ENCODE peak calls at places on chromosomes 5 and 9, in four cellular contexts. K is cardiac fibroblast, B is cerebellar nuclear complex, F is left cardiac atrium. W is an unnamed sample.

GRCh38 chr5:83957188-83957587 is 236.5 kb upstream of the HAPLN1 start:
- DNase-seq in K (no peak), B (no peak), F (no peak), W (peak; percentile 78)

GRCh38 chr5:153469423-153469822 is 21.0 kb upstream of the GRIA1 start:
- DNase-seq in K (no peak), B (no peak), F (no peak), W (no peak)

GRCh38 chr5:122415481-122416120 is 103.6 kb downstream of the SNCAIP start:
- DNase-seq in K (peak; percentile 84), B (peak; percentile 76), F (peak; percentile 46), W (peak; percentile 71)

GRCh38 chr9:21576331-21577189 is 94.4 kb upstream of the IFNE start:
- DNase-seq in K (peak; percentile 93), B (no peak), F (peak; percentile 24), W (peak; percentile 96)

GRCh38 chr5:2538169-2538568 is 213.3 kb downstream of the IRX2 start:
- DNase-seq in K (no peak), B (no peak), F (no peak), W (no peak)

GRCh38 chr5:172283020-172283861 is at the start of gene UBTD2:
- DNase-seq in K (peak; percentile 85), B (no peak), F (peak; percentile 86), W (peak; percentile 78)

GRCh38 chr5:62486672-62487071 is 74.1 kb downstream of the IPO11 start:
- DNase-seq in K (no peak), B (no peak), F (no peak), W (peak; percentile 58)

GRCh38 chr9:35826071-35826701 is 2.3 kb downstream of the FAM221B start:
- DNase-seq in K (peak; percentile 82), B (no peak), F (peak; percentile 40), W (peak; percentile 72)

GRCh38 chr5:179614745-179615144 is 8.7 kb downstream of the HNRNPH1 start:
- DNase-seq in K (no peak), B (no peak), F (no peak), W (no peak)

GRCh38 chr9:6829027-6829426 is 71.3 kb downstream of the KDM4C start:
- DNase-seq in K (no peak), B (no peak), F (no peak), W (peak; percentile 20)

GRCh38 chr5:13976867-13977479 is 32.5 kb upstream of the DNAH5 start:
- DNase-seq in K (peak; percentile 48), B (no peak), F (no peak), W (peak; percentile 52)

GRCh38 chr5:78610163-78610583 is 38.4 kb downstream of the LHFPL2 start:
- DNase-seq in K (peak; percentile 88), B (no peak), F (peak; percentile 50), W (peak; percentile 56)

GRCh38 chr5:41334758-41335157 is 121.4 kb upstream of the C6 start:
- DNase-seq in K (peak; percentile 60), B (no peak), F (peak; percentile 24), W (no peak)

GRCh38 chr5:42912184-42912766 is 100.6 kb upstream of the SELENOP start:
- DNase-seq in K (peak; percentile 77), B (no peak), F (no peak), W (peak; percentile 46)

GRCh38 chr5:132269635-132270344 is 12.3 kb downstream of the PDLIM4 start:
- DNase-seq in K (no peak), B (no peak), F (no peak), W (no peak)

GRCh38 chr5:28009526-28010025 is 971.2 kb upstream of the CDH9 start:
- DNase-seq in K (no peak), B (no peak), F (no peak), W (no peak)

GRCh38 chr5:150624334-150625163 is 15.9 kb upstream of the SYNPO start:
- DNase-seq in K (peak; percentile 58), B (no peak), F (peak; percentile 71), W (no peak)

GRCh38 chr5:130400091-130400490 is 495.8 kb downstream of the CHSY3 start:
- DNase-seq in K (peak; percentile 76), B (no peak), F (no peak), W (peak; percentile 60)

GRCh38 chr9:69516353-69517322 is 155.5 kb downstream of the APBA1 start:
- DNase-seq in K (no peak), B (no peak), F (no peak), W (no peak)

GRCh38 chr5:38347896-38348295 is 89.5 kb downstream of the EGFLAM start:
- DNase-seq in K (no peak), B (no peak), F (no peak), W (peak; percentile 17)

GRCh38 chr5:115321309-115321708 is 24.9 kb upstream of the CCDC112 start:
- DNase-seq in K (no peak), B (no peak), F (no peak), W (peak; percentile 68)

GRCh38 chr5:107997338-107997979 is 326.7 kb upstream of the EFNA5 start:
- DNase-seq in K (no peak), B (no peak), F (no peak), W (peak; percentile 66)

GRCh38 chr5:74017786-74018211 is 391.8 kb downstream of the ARHGEF28 start:
- DNase-seq in K (peak; percentile 11), B (no peak), F (no peak), W (peak; percentile 36)

GRCh38 chr5:136215812-136216211 is 22.9 kb upstream of the SMIM32 start:
- DNase-seq in K (no peak), B (no peak), F (no peak), W (no peak)

GRCh38 chr5:154400678-154401077 is 45.1 kb upstream of the SAP30L start:
- DNase-seq in K (no peak), B (no peak), F (no peak), W (no peak)

GRCh38 chr5:80747922-80748321 is 93.1 kb upstream of the DHFR start:
- DNase-seq in K (no peak), B (no peak), F (no peak), W (no peak)

GRCh38 chr9:110520120-110520701 is 59.3 kb downstream of the SVEP1 start:
- DNase-seq in K (peak; percentile 95), B (no peak), F (no peak), W (peak; percentile 63)

W was measured in iris pigment epithelial cell.